ENCODE peak calls at places on chromosome 20, in ten cellular contexts. One of them, this sample, is unnamed.

GRCh38 chr20:16388731-16389130 is 184.5 kb downstream of the KIF16B start:
- DNase-seq in esophagus squamous epithelium: no peak
- DNase-seq in tibial artery: no peak
- DNase-seq in PC-3: no peak
- DNase-seq in thoracic aorta: no peak
- DNase-seq in transverse colon: no peak
- DNase-seq in naive thymus-derived CD4-positive, alpha-beta T cell: no peak
- DNase-seq in H9: no peak
- DNase-seq in astrocyte: no peak
- DNase-seq in effector memory CD4-positive, alpha-beta T cell: no peak
- DNase-seq in this sample: no peak

GRCh38 chr20:8780926-8781325 is 288.0 kb upstream of the PLCB4 start:
- DNase-seq in esophagus squamous epithelium: no peak
- DNase-seq in tibial artery: no peak
- DNase-seq in effector memory CD4-positive, alpha-beta T cell: no peak
- DNase-seq in astrocyte: no peak
- DNase-seq in transverse colon: no peak
- DNase-seq in H9: no peak
- DNase-seq in naive thymus-derived CD4-positive, alpha-beta T cell: no peak
- DNase-seq in thoracic aorta: no peak
- DNase-seq in PC-3: no peak
- DNase-seq in this sample: no peak

GRCh38 chr20:12535316-12535715 is 473.5 kb upstream of the SPTLC3 start:
- DNase-seq in tibial artery: no peak
- DNase-seq in transverse colon: no peak
- DNase-seq in thoracic aorta: no peak
- DNase-seq in effector memory CD4-positive, alpha-beta T cell: no peak
- DNase-seq in naive thymus-derived CD4-positive, alpha-beta T cell: no peak
- DNase-seq in astrocyte: no peak
- DNase-seq in H9: no peak
- DNase-seq in PC-3: no peak
- DNase-seq in esophagus squamous epithelium: no peak
- DNase-seq in this sample: no peak

GRCh38 chr20:45727044-45727443 is 4.9 kb downstream of the SPINT4 start:
- DNase-seq in tibial artery: no peak
- DNase-seq in thoracic aorta: no peak
- DNase-seq in effector memory CD4-positive, alpha-beta T cell: no peak
- DNase-seq in esophagus squamous epithelium: no peak
- DNase-seq in astrocyte: peak; percentile 57
- DNase-seq in PC-3: no peak
- DNase-seq in naive thymus-derived CD4-positive, alpha-beta T cell: no peak
- DNase-seq in transverse colon: no peak
- DNase-seq in H9: no peak
- DNase-seq in this sample: no peak

GRCh38 chr20:17749979-17750721 is 50.4 kb downstream of the BANF2 start:
- DNase-seq in PC-3: peak; percentile 26
- DNase-seq in effector memory CD4-positive, alpha-beta T cell: no peak
- DNase-seq in transverse colon: peak; percentile 28
- DNase-seq in esophagus squamous epithelium: no peak
- DNase-seq in H9: no peak
- DNase-seq in astrocyte: peak; percentile 51
- DNase-seq in naive thymus-derived CD4-positive, alpha-beta T cell: no peak
- DNase-seq in tibial artery: peak; percentile 45
- DNase-seq in thoracic aorta: no peak
- DNase-seq in this sample: no peak

GRCh38 chr20:33667245-33668086 is 723 bp downstream of the ACTL10 start:
- DNase-seq in transverse colon: peak; percentile 88
- DNase-seq in PC-3: peak; percentile 76
- DNase-seq in astrocyte: no peak
- DNase-seq in naive thymus-derived CD4-positive, alpha-beta T cell: peak; percentile 78
- DNase-seq in H9: peak; percentile 89
- DNase-seq in tibial artery: no peak
- DNase-seq in effector memory CD4-positive, alpha-beta T cell: peak; percentile 51
- DNase-seq in thoracic aorta: no peak
- DNase-seq in esophagus squamous epithelium: no peak
- DNase-seq in this sample: no peak

GRCh38 chr20:63134201-63134612 is 81.7 kb downstream of the YTHDF1 start:
- DNase-seq in effector memory CD4-positive, alpha-beta T cell: no peak
- DNase-seq in tibial artery: no peak
- DNase-seq in naive thymus-derived CD4-positive, alpha-beta T cell: no peak
- DNase-seq in esophagus squamous epithelium: no peak
- DNase-seq in transverse colon: no peak
- DNase-seq in H9: peak; percentile 68
- DNase-seq in PC-3: no peak
- DNase-seq in thoracic aorta: no peak
- DNase-seq in astrocyte: no peak
- DNase-seq in this sample: no peak

GRCh38 chr20:33684533-33685327 is 1.5 kb downstream of the E2F1 start:
- DNase-seq in thoracic aorta: no peak
- DNase-seq in esophagus squamous epithelium: no peak
- DNase-seq in naive thymus-derived CD4-positive, alpha-beta T cell: no peak
- DNase-seq in tibial artery: no peak
- DNase-seq in astrocyte: no peak
- DNase-seq in H9: peak; percentile 72
- DNase-seq in transverse colon: no peak
- DNase-seq in PC-3: no peak
- DNase-seq in effector memory CD4-positive, alpha-beta T cell: no peak
- DNase-seq in this sample: no peak

GRCh38 chr20:32232487-32232886 is 24.8 kb downstream of the POFUT1 start:
- DNase-seq in transverse colon: no peak
- DNase-seq in H9: no peak
- DNase-seq in astrocyte: no peak
- DNase-seq in tibial artery: no peak
- DNase-seq in esophagus squamous epithelium: no peak
- DNase-seq in PC-3: no peak
- DNase-seq in thoracic aorta: no peak
- DNase-seq in effector memory CD4-positive, alpha-beta T cell: no peak
- DNase-seq in naive thymus-derived CD4-positive, alpha-beta T cell: no peak
- DNase-seq in this sample: no peak

GRCh38 chr20:63472159-63472811 is at the start of gene KCNQ2:
- DNase-seq in H9: peak; percentile 67
- DNase-seq in effector memory CD4-positive, alpha-beta T cell: no peak
- DNase-seq in transverse colon: no peak
- DNase-seq in esophagus squamous epithelium: no peak
- DNase-seq in astrocyte: no peak
- DNase-seq in tibial artery: no peak
- DNase-seq in PC-3: no peak
- DNase-seq in thoracic aorta: no peak
- DNase-seq in naive thymus-derived CD4-positive, alpha-beta T cell: no peak
- DNase-seq in this sample: no peak

GRCh38 chr20:36845288-36845969 is 30.5 kb upstream of the TLDC2 start:
- DNase-seq in naive thymus-derived CD4-positive, alpha-beta T cell: no peak
- DNase-seq in esophagus squamous epithelium: no peak
- DNase-seq in H9: no peak
- DNase-seq in PC-3: no peak
- DNase-seq in tibial artery: no peak
- DNase-seq in thoracic aorta: no peak
- DNase-seq in transverse colon: no peak
- DNase-seq in astrocyte: no peak
- DNase-seq in effector memory CD4-positive, alpha-beta T cell: no peak
- DNase-seq in this sample: no peak

GRCh38 chr20:54107600-54108393 is 37.4 kb upstream of the BCAS1 start:
- DNase-seq in H9: no peak
- DNase-seq in esophagus squamous epithelium: no peak
- DNase-seq in thoracic aorta: no peak
- DNase-seq in tibial artery: no peak
- DNase-seq in transverse colon: peak; percentile 21
- DNase-seq in PC-3: peak; percentile 26
- DNase-seq in astrocyte: no peak
- DNase-seq in effector memory CD4-positive, alpha-beta T cell: no peak
- DNase-seq in naive thymus-derived CD4-positive, alpha-beta T cell: no peak
- DNase-seq in this sample: no peak

GRCh38 chr20:54980321-54980960 is 505.0 kb downstream of the DOK5 start:
- DNase-seq in H9: no peak
- DNase-seq in astrocyte: peak; percentile 17
- DNase-seq in esophagus squamous epithelium: no peak
- DNase-seq in PC-3: peak; percentile 44
- DNase-seq in naive thymus-derived CD4-positive, alpha-beta T cell: no peak
- DNase-seq in transverse colon: no peak
- DNase-seq in thoracic aorta: no peak
- DNase-seq in tibial artery: no peak
- DNase-seq in effector memory CD4-positive, alpha-beta T cell: no peak
- DNase-seq in this sample: no peak

GRCh38 chr20:50652702-50653294 is 38.5 kb downstream of the RIPOR3 start:
- DNase-seq in astrocyte: no peak
- DNase-seq in PC-3: peak; percentile 37
- DNase-seq in thoracic aorta: no peak
- DNase-seq in transverse colon: no peak
- DNase-seq in effector memory CD4-positive, alpha-beta T cell: no peak
- DNase-seq in tibial artery: no peak
- DNase-seq in esophagus squamous epithelium: no peak
- DNase-seq in naive thymus-derived CD4-positive, alpha-beta T cell: no peak
- DNase-seq in H9: no peak
- DNase-seq in this sample: no peak

GRCh38 chr20:20000223-20000968 is 16.8 kb upstream of the NAA20 start:
- DNase-seq in tibial artery: no peak
- DNase-seq in PC-3: no peak
- DNase-seq in naive thymus-derived CD4-positive, alpha-beta T cell: no peak
- DNase-seq in esophagus squamous epithelium: no peak
- DNase-seq in H9: no peak
- DNase-seq in astrocyte: no peak
- DNase-seq in transverse colon: no peak
- DNase-seq in effector memory CD4-positive, alpha-beta T cell: no peak
- DNase-seq in thoracic aorta: no peak
- DNase-seq in this sample: no peak

GRCh38 chr20:19995220-19995863 is 21.8 kb upstream of the NAA20 start:
- DNase-seq in transverse colon: no peak
- DNase-seq in tibial artery: no peak
- DNase-seq in astrocyte: peak; percentile 46
- DNase-seq in effector memory CD4-positive, alpha-beta T cell: no peak
- DNase-seq in H9: no peak
- DNase-seq in naive thymus-derived CD4-positive, alpha-beta T cell: peak; percentile 13
- DNase-seq in esophagus squamous epithelium: no peak
- DNase-seq in PC-3: peak; percentile 77
- DNase-seq in thoracic aorta: no peak
- DNase-seq in this sample: no peak

GRCh38 chr20:19998990-19999705 is 18.0 kb upstream of the NAA20 start:
- DNase-seq in esophagus squamous epithelium: no peak
- DNase-seq in astrocyte: no peak
- DNase-seq in naive thymus-derived CD4-positive, alpha-beta T cell: no peak
- DNase-seq in effector memory CD4-positive, alpha-beta T cell: no peak
- DNase-seq in transverse colon: no peak
- DNase-seq in thoracic aorta: no peak
- DNase-seq in H9: no peak
- DNase-seq in tibial artery: no peak
- DNase-seq in PC-3: no peak
- DNase-seq in this sample: no peak

GRCh38 chr20:19993937-19994667 is 23.1 kb upstream of the NAA20 start:
- DNase-seq in esophagus squamous epithelium: no peak
- DNase-seq in H9: no peak
- DNase-seq in PC-3: peak; percentile 94
- DNase-seq in naive thymus-derived CD4-positive, alpha-beta T cell: no peak
- DNase-seq in thoracic aorta: no peak
- DNase-seq in effector memory CD4-positive, alpha-beta T cell: no peak
- DNase-seq in astrocyte: peak; percentile 63
- DNase-seq in tibial artery: no peak
- DNase-seq in transverse colon: no peak
- DNase-seq in this sample: no peak

GRCh38 chr20:19996970-19997369 is 20.2 kb upstream of the NAA20 start:
- DNase-seq in H9: no peak
- DNase-seq in PC-3: no peak
- DNase-seq in esophagus squamous epithelium: no peak
- DNase-seq in astrocyte: no peak
- DNase-seq in thoracic aorta: no peak
- DNase-seq in transverse colon: no peak
- DNase-seq in effector memory CD4-positive, alpha-beta T cell: no peak
- DNase-seq in naive thymus-derived CD4-positive, alpha-beta T cell: no peak
- DNase-seq in tibial artery: no peak
- DNase-seq in this sample: no peak
- H3K27ac ChIP-seq in H9: no peak overlapping the region
- H3K27ac ChIP-seq in PC-3: no peak overlapping the region
- H3K27ac ChIP-seq in esophagus squamous epithelium: no peak overlapping the region
- H3K27ac ChIP-seq in astrocyte: no peak overlapping the region
- H3K27ac ChIP-seq in thoracic aorta: peak overlapping the region; percentile 1
- H3K27ac ChIP-seq in transverse colon: peak overlapping the region; percentile 5
- H3K27ac ChIP-seq in effector memory CD4-positive, alpha-beta T cell: no peak overlapping the region
- H3K27ac ChIP-seq in naive thymus-derived CD4-positive, alpha-beta T cell: no peak overlapping the region
- H3K27ac ChIP-seq in tibial artery: peak overlapping the region; percentile 73
- H3K27ac ChIP-seq in this sample: no peak overlapping the region

GRCh38 chr20:44517454-44517853 is 4.4 kb downstream of the SERINC3 start:
- DNase-seq in esophagus squamous epithelium: no peak
- DNase-seq in transverse colon: no peak
- DNase-seq in thoracic aorta: no peak
- DNase-seq in astrocyte: no peak
- DNase-seq in tibial artery: no peak
- DNase-seq in PC-3: no peak
- DNase-seq in naive thymus-derived CD4-positive, alpha-beta T cell: no peak
- DNase-seq in H9: no peak
- DNase-seq in effector memory CD4-positive, alpha-beta T cell: no peak
- DNase-seq in this sample: no peak
- H3K4me1 ChIP-seq in esophagus squamous epithelium: peaks cover 3% of the 10 kb centered on the region
- H3K4me1 ChIP-seq in transverse colon: peaks cover 37% of the 10 kb centered on the region
- H3K4me1 ChIP-seq in thoracic aorta: peaks cover 39% of the 10 kb centered on the region
- H3K4me1 ChIP-seq in astrocyte: peaks cover 7% of the 10 kb centered on the region
- H3K4me1 ChIP-seq in tibial artery: peaks cover 59% of the 10 kb centered on the region
- H3K4me1 ChIP-seq in PC-3: peaks cover 20% of the 10 kb centered on the region
- H3K4me1 ChIP-seq in naive thymus-derived CD4-positive, alpha-beta T cell: peaks cover 24% of the 10 kb centered on the region
- H3K4me1 ChIP-seq in H9: peaks cover 3% of the 10 kb centered on the region
- H3K4me1 ChIP-seq in effector memory CD4-positive, alpha-beta T cell: peaks cover 34% of the 10 kb centered on the region
- H3K4me1 ChIP-seq in this sample: no peaks in the 10 kb centered on the region

DNA sequence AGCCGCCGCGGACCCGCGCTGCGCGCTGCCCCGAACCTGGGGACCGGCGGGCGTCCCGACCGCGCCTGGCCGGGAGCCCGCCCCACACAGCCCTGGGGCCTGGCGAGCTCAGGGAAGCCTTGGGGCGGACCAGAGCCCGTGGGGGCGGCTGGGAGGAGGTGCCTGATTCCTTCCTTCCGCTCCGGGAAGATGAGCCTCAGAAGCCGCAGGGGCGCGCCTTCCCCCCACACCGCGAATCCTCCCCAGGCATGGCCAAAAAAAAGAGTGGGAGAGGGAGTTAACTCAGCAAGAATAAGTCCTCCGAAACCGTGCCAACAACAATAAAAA is at the start of gene CBLN4:
- DNase-seq in transverse colon: no peak
- DNase-seq in tibial artery: no peak
- DNase-seq in H9: no peak
- DNase-seq in astrocyte: no peak
- DNase-seq in esophagus squamous epithelium: no peak
- DNase-seq in effector memory CD4-positive, alpha-beta T cell: no peak
- DNase-seq in thoracic aorta: no peak
- DNase-seq in PC-3: no peak
- DNase-seq in naive thymus-derived CD4-positive, alpha-beta T cell: no peak
- DNase-seq in this sample: no peak
- H3K27me3 ChIP-seq in transverse colon: peaks cover 63% of the 10 kb centered on the region
- H3K27me3 ChIP-seq in tibial artery: peaks cover 60% of the 10 kb centered on the region
- H3K27me3 ChIP-seq in H9: peaks cover 30% of the 10 kb centered on the region
- H3K27me3 ChIP-seq in astrocyte: peaks cover 9% of the 10 kb centered on the region
- H3K27me3 ChIP-seq in esophagus squamous epithelium: no peaks in the 10 kb centered on the region
- H3K27me3 ChIP-seq in effector memory CD4-positive, alpha-beta T cell: peaks cover 10% of the 10 kb centered on the region
- H3K27me3 ChIP-seq in thoracic aorta: peaks cover 6% of the 10 kb centered on the region
- H3K27me3 ChIP-seq in PC-3: no peaks in the 10 kb centered on the region
- H3K27me3 ChIP-seq in naive thymus-derived CD4-positive, alpha-beta T cell: no peaks in the 10 kb centered on the region
- H3K27me3 ChIP-seq in this sample: peaks cover 11% of the 10 kb centered on the region

DNA sequence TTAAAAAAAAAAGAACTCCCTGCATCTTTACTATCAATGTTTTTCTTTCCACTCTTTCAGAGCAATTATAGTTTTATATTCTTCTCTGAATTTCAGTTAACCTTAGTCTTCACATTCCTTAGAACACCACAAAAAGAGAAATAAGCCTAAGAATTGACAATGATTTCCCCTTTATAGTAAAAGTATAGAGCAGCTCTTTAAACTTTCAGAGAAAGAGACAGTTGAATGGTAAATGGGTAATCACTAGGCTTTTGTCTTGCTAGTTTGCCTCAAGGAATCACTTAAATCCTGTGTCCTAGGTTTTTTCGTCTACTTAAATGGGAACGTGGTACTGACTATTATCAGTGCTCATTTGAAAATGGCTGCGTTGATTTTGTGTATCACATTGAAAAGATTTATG is 31.8 kb downstream of the SLX4IP start:
- DNase-seq in PC-3: no peak
- DNase-seq in naive thymus-derived CD4-positive, alpha-beta T cell: no peak
- DNase-seq in thoracic aorta: no peak
- DNase-seq in effector memory CD4-positive, alpha-beta T cell: no peak
- DNase-seq in esophagus squamous epithelium: no peak
- DNase-seq in transverse colon: no peak
- DNase-seq in astrocyte: no peak
- DNase-seq in H9: no peak
- DNase-seq in tibial artery: no peak
- DNase-seq in this sample: no peak
- H3K27ac ChIP-seq in PC-3: no peak overlapping the region
- H3K27ac ChIP-seq in naive thymus-derived CD4-positive, alpha-beta T cell: no peak overlapping the region
- H3K27ac ChIP-seq in thoracic aorta: peak overlapping the region; percentile 57
- H3K27ac ChIP-seq in effector memory CD4-positive, alpha-beta T cell: no peak overlapping the region
- H3K27ac ChIP-seq in esophagus squamous epithelium: no peak overlapping the region
- H3K27ac ChIP-seq in transverse colon: peak overlapping the region; percentile 45
- H3K27ac ChIP-seq in astrocyte: no peak overlapping the region
- H3K27ac ChIP-seq in H9: peak overlapping the region; percentile 47
- H3K27ac ChIP-seq in tibial artery: peak overlapping the region; percentile 66
- H3K27ac ChIP-seq in this sample: no peak overlapping the region

This sample was measured in iPS DF 6.9.